ENCODE peak calls at places on chromosome 4, in four cellular contexts. M, C, D and G are unnamed samples.

GRCh38 chr4:47972181-47972580 is 44.3 kb downstream of the CNGA1 start:
- DNase-seq in M (no peak), C (no peak), D (no peak), G (no peak)

GRCh38 chr4:82371398-82371972 is 2.3 kb downstream of the HNRNPD start:
- DNase-seq in M (no peak), C (no peak), D (no peak), G (no peak)

GRCh38 chr4:98627883-98628282 is 30.5 kb downstream of the TSPAN5 start:
- DNase-seq in M (no peak), C (no peak), D (no peak), G (no peak)

GRCh38 chr4:40992472-40993298 is 221.7 kb downstream of the APBB2 start:
- DNase-seq in M (peak), C (no peak), D (peak), G (no peak)

GRCh38 chr4:104044369-104044768 is 324.6 kb upstream of the TACR3 start:
- DNase-seq in M (no peak), C (no peak), D (no peak), G (no peak)

GRCh38 chr4:119300072-119300387 is 21.9 kb downstream of the FABP2 start:
- DNase-seq in M (peak), C (peak), D (peak), G (no peak)

GRCh38 chr4:56658410-56659003 is 22.6 kb downstream of the HOPX start:
- DNase-seq in M (no peak), C (no peak), D (no peak), G (no peak)

GRCh38 chr4:76459291-76459723 is 24.3 kb downstream of the SHROOM3 start:
- DNase-seq in M (no peak), C (no peak), D (no peak), G (no peak)

GRCh38 chr4:10622728-10623127 is 61.8 kb downstream of the CLNK start:
- DNase-seq in M (no peak), C (no peak), D (no peak), G (no peak)

GRCh38 chr4:162497564-162498167 is 333.9 kb upstream of the FSTL5 start:
- DNase-seq in M (no peak), C (no peak), D (no peak), G (peak)

GRCh38 chr4:37812713-37813112 is 13.8 kb upstream of the PGM2 start:
- DNase-seq in M (no peak), C (no peak), D (no peak), G (no peak)

GRCh38 chr4:3073158-3074077 is 920 bp downstream of the HTT-AS start:
- DNase-seq in M (no peak), C (no peak), D (no peak), G (no peak)

GRCh38 chr4:157700898-157701694 is 471.7 kb downstream of the GASK1B start:
- DNase-seq in M (no peak), C (no peak), D (no peak), G (no peak)

GRCh38 chr4:8022767-8023695 is 83.4 kb upstream of the AFAP1 start:
- DNase-seq in M (no peak), C (no peak), D (no peak), G (no peak)

GRCh38 chr4:26992657-26993361 is 132.2 kb downstream of the STIM2 start:
- DNase-seq in M (no peak), C (peak), D (peak), G (no peak)

GRCh38 chr4:15002659-15003440 is 569 bp downstream of the CPEB2 start:
- DNase-seq in M (peak), C (peak), D (peak), G (peak)

GRCh38 chr4:52103314-52103713 is 52.2 kb downstream of the SPATA18 start:
- DNase-seq in M (no peak), C (no peak), D (no peak), G (no peak)

GRCh38 chr4:5467111-5467510 is 241.2 kb downstream of the EVC2 start:
- DNase-seq in M (no peak), C (no peak), D (no peak), G (no peak)

GRCh38 chr4:153623491-153623890 is 60.6 kb upstream of the TLR2 start:
- DNase-seq in M (no peak), C (no peak), D (no peak), G (no peak)

GRCh38 chr4:183249854-183250253 is 70.2 kb downstream of the CLDN22 start:
- DNase-seq in M (no peak), C (no peak), D (peak), G (peak)

GRCh38 chr4:133320576-133321170 is 171.6 kb downstream of the PCDH10 start:
- DNase-seq in M (no peak), C (no peak), D (no peak), G (no peak)

GRCh38 chr4:159684061-159684460 is 581.2 kb downstream of the RAPGEF2 start:
- DNase-seq in M (no peak), C (no peak), D (no peak), G (no peak)

GRCh38 chr4:26987191-26987590 is 126.5 kb downstream of the STIM2 start:
- DNase-seq in M (no peak), C (no peak), D (no peak), G (no peak)

GRCh38 chr4:40572692-40573287 is 56.9 kb downstream of the RBM47 start:
- DNase-seq in M (no peak), C (no peak), D (no peak), G (no peak)

GRCh38 chr4:87547016-87547708 is 18.0 kb upstream of the SPARCL1 start:
- DNase-seq in M (no peak), C (no peak), D (no peak), G (no peak)

GRCh38 chr4:174236359-174236758 is 47.1 kb downstream of the FBXO8 start:
- DNase-seq in M (no peak), C (no peak), D (no peak), G (no peak)

GRCh38 chr4:83149885-83150562 is 35.5 kb upstream of the PLAC8 start:
- DNase-seq in M (no peak), C (no peak), D (no peak), G (no peak)

GRCh38 chr4:168587326-168588125 is 90.7 kb downstream of the PALLD start:
- DNase-seq in M (no peak), C (peak), D (no peak), G (no peak)

GRCh38 chr4:21752616-21753015 is 196.0 kb downstream of the KCNIP4 start:
- DNase-seq in M (no peak), C (no peak), D (no peak), G (no peak)

GRCh38 chr4:141102367-141102766 is 30.9 kb downstream of the RNF150 start:
- DNase-seq in M (no peak), C (no peak), D (no peak), G (no peak)

GRCh38 chr4:22179124-22179874 is 230.7 kb upstream of the KCNIP4 start:
- DNase-seq in M (no peak), C (no peak), D (peak), G (no peak)

GRCh38 chr4:119310826-119311225 is 11.1 kb downstream of the FABP2 start:
- DNase-seq in M (no peak), C (no peak), D (no peak), G (no peak)

GRCh38 chr4:179292443-179292842 is 1850.2 kb upstream of the AGA start:
- DNase-seq in M (no peak), C (no peak), D (no peak), G (no peak)